ENCODE peak calls at places on chromosomes 2 and 18, in ten cellular contexts. F is CMK; R is heart left ventricle; V is anterior cingulate cortex; W is renal cortical epithelial cell; L is fibroblast of mammary gland; Q is activated gamma-delta T cell treated with Interleukin-2 at 50 U/mL for 16 hours; Z is sigmoid colon; A is activated CD4-positive, alpha-beta T cell treated with anti-CD3 and anti-CD28 coated beads for 36 hours; D is EL. X is an unnamed sample.
A peak's percentile ranks its signal among the peaks of the same experiment; 100 is the strongest.

GRCh38 chr2:186726938-186727337 is 33.1 kb downstream of the FAM171B start:
- DNase-seq in Q (no peak), F (no peak), L (peak; percentile 34), R (no peak), W (peak; percentile 19), A (no peak), Z (no peak), V (no peak), D (peak; percentile 19), X (no peak)

GRCh38 chr2:70513751-70514150 is 39.9 kb downstream of the TGFA start:
- DNase-seq in Z (no peak), R (no peak), Q (no peak), V (no peak), A (no peak), F (no peak), W (no peak), L (no peak), D (no peak), X (no peak)

GRCh38 chr2:144267209-144267608 is 252.7 kb downstream of the ZEB2 start:
- DNase-seq in R (no peak), L (no peak), F (no peak), Q (no peak), Z (no peak), V (no peak), A (peak; percentile 13), D (no peak), W (no peak), X (peak; percentile 19)

GRCh38 chr2:148039783-148040182 is 18.9 kb downstream of the MBD5 start:
- DNase-seq in V (no peak), L (no peak), R (no peak), F (no peak), Q (no peak), A (no peak), W (peak; percentile 24), Z (no peak), D (no peak), X (no peak)

GRCh38 chr2:8542381-8543064 is 139.3 kb upstream of the ID2 start:
- DNase-seq in Q (no peak), Z (no peak), L (no peak), A (no peak), W (no peak), V (no peak), F (no peak), R (no peak), D (no peak), X (no peak)

GRCh38 chr2:25168256-25169072 is at the start of gene POMC:
- DNase-seq in R (peak; percentile 70), A (peak; percentile 52), W (no peak), V (no peak), Z (no peak), D (peak; percentile 30), L (peak; percentile 6), Q (peak; percentile 34), F (no peak), X (peak; percentile 31)

GRCh38 chr2:233798335-233799086 is 20.4 kb downstream of the MROH2A start:
- DNase-seq in L (no peak), D (no peak), A (no peak), Q (no peak), Z (no peak), F (no peak), V (no peak), R (no peak), W (no peak), X (no peak)

GRCh38 chr2:241811209-241811951 is 2.4 kb downstream of the NEU4 start:
- DNase-seq in R (peak; percentile 85), D (no peak), Q (no peak), F (no peak), Z (peak; percentile 65), L (no peak), W (no peak), A (no peak), V (peak; percentile 76), X (no peak)

GRCh38 chr2:20483496-20483895 is 36.6 kb downstream of the RHOB start:
- DNase-seq in Z (peak; percentile 91), F (no peak), D (no peak), A (no peak), L (peak; percentile 27), W (no peak), V (peak; percentile 56), R (no peak), Q (no peak), X (no peak)

GRCh38 chr2:216375288-216375687 is 3.0 kb upstream of the MARCHF4 start:
- DNase-seq in R (no peak), Q (no peak), F (no peak), V (no peak), A (no peak), D (no peak), W (no peak), Z (no peak), L (no peak), X (no peak)

GRCh38 chr2:108385411-108386071 is 7.8 kb downstream of the SULT1C4 start:
- DNase-seq in Z (no peak), V (no peak), W (peak; percentile 97), F (no peak), Q (no peak), L (no peak), D (no peak), A (no peak), R (no peak), X (no peak)

GRCh38 chr18:58671941-58672565 is 788 bp downstream of the MALT1 start:
- DNase-seq in L (peak; percentile 53), D (peak; percentile 50), F (no peak), Z (no peak), R (no peak), W (peak; percentile 46), Q (no peak), A (no peak), V (no peak), X (peak; percentile 52)

GRCh38 chr2:231259104-231259503 is 60.7 kb downstream of the ARMC9 start:
- DNase-seq in Z (no peak), F (no peak), Q (no peak), W (no peak), L (no peak), D (no peak), R (no peak), V (no peak), A (no peak), X (peak; percentile 6)

GRCh38 chr2:70472256-70472905 is 81.2 kb downstream of the TGFA start:
- DNase-seq in Q (no peak), L (no peak), W (no peak), Z (no peak), A (no peak), R (no peak), D (no peak), V (no peak), F (no peak), X (no peak)

GRCh38 chr2:198273670-198274069 is 469.3 kb downstream of the PLCL1 start:
- DNase-seq in F (no peak), V (no peak), D (no peak), A (no peak), W (peak; percentile 40), Z (no peak), Q (no peak), R (no peak), L (peak; percentile 27), X (no peak)

GRCh38 chr2:100106460-100106859 is 35.9 kb downstream of the AFF3 start:
- DNase-seq in Q (no peak), Z (peak; percentile 92), L (no peak), D (no peak), V (no peak), A (no peak), W (no peak), R (no peak), F (no peak), X (no peak)

GRCh38 chr18:22223263-22223960 is 54.0 kb downstream of the GATA6 start:
- DNase-seq in A (peak; percentile 11), R (peak; percentile 78), D (peak; percentile 97), Q (peak; percentile 6), V (no peak), F (no peak), L (peak; percentile 96), W (peak; percentile 95), Z (peak; percentile 71), X (no peak)

GRCh38 chr2:51795248-51795888 is 763.4 kb upstream of the NRXN1 start:
- DNase-seq in L (no peak), V (no peak), W (no peak), R (no peak), D (no peak), Q (no peak), A (peak; percentile 20), F (no peak), Z (no peak), X (peak; percentile 8)

GRCh38 chr18:37564796-37565137 is 831 bp downstream of the CELF4 start:
- DNase-seq in Q (no peak), D (peak; percentile 11), Z (peak; percentile 70), V (peak; percentile 53), R (no peak), A (peak; percentile 38), W (peak; percentile 16), F (no peak), L (peak; percentile 31), X (peak; percentile 14)

GRCh38 chr2:105626391-105626990 is 118.2 kb upstream of the NCK2 start:
- DNase-seq in Z (no peak), A (no peak), Q (no peak), W (no peak), F (no peak), D (no peak), V (no peak), R (no peak), L (no peak), X (no peak)

GRCh38 chr18:79584491-79585394 is 94.9 kb upstream of the CTDP1 start:
- DNase-seq in Z (peak; percentile 54), D (no peak), R (peak; percentile 46), Q (no peak), F (no peak), W (no peak), A (no peak), L (no peak), V (no peak), X (no peak)

GRCh38 chr2:167264380-167264779 is 376.1 kb downstream of the XIRP2 start:
- DNase-seq in L (peak; percentile 13), F (no peak), D (peak; percentile 3), R (no peak), V (no peak), W (peak; percentile 40), A (peak; percentile 13), Q (no peak), Z (no peak), X (peak; percentile 10)

GRCh38 chr2:126302043-126302442 is 353.9 kb upstream of the GYPC start:
- DNase-seq in F (no peak), R (no peak), D (no peak), Q (no peak), A (no peak), Z (no peak), V (no peak), W (no peak), L (no peak), X (no peak)

GRCh38 chr18:55884498-55884897 is 296.5 kb upstream of the TCF4 start:
- DNase-seq in D (no peak), A (no peak), R (no peak), L (no peak), Q (no peak), W (no peak), F (no peak), Z (no peak), V (no peak), X (no peak)

GRCh38 chr2:121071058-121071504 is 213.9 kb downstream of the TFCP2L1 start:
- DNase-seq in Z (peak; percentile 77), Q (peak; percentile 16), F (no peak), A (peak; percentile 78), D (peak; percentile 59), R (peak; percentile 81), W (no peak), V (peak; percentile 22), L (peak; percentile 36), X (peak; percentile 70)

GRCh38 chr2:187034434-187034833 is 185.5 kb upstream of the ZSWIM2 start:
- DNase-seq in D (no peak), F (no peak), Q (no peak), V (no peak), W (no peak), R (no peak), A (no peak), L (no peak), Z (no peak), X (no peak)

GRCh38 chr2:64626963-64627760 is 26.6 kb downstream of the SERTAD2 start:
- DNase-seq in W (no peak), Q (no peak), Z (peak; percentile 68), A (no peak), V (no peak), R (no peak), D (no peak), L (no peak), F (no peak), X (no peak)

GRCh38 chr18:9539938-9540337 is 64.6 kb downstream of the RALBP1 start:
- DNase-seq in V (no peak), Q (no peak), R (no peak), A (no peak), W (no peak), L (no peak), Z (no peak), D (no peak), F (no peak), X (no peak)